ENCODE peak calls at places on chromosome 12, in eight cellular contexts. One of them, this sample, is unnamed.

GRCh38 chr12:127355061-127355820 is 911.7 kb upstream of the TMEM132C start:
- DNase-seq in activated CD8-positive, alpha-beta T cell treated with anti-CD3 and anti-CD28 coated beads, Interleukin-2, amount 10 ng/mL, durations not matched to agents 7 days and 5 days: no peak
- DNase-seq in RPMI8226: peak; percentile 36
- DNase-seq in GDM1: no peak
- DNase-seq in stimulated activated naive CD8-positive, alpha-beta T cell treated with anti-CD3 and anti-CD28 coated beads, Interleukin-15, amount 100 ng/mL, for 72 hours: no peak
- DNase-seq in CD8-positive, alpha-beta T cell: no peak
- DNase-seq in K562: peak; percentile 52
- DNase-seq in AG08396: peak; percentile 57
- DNase-seq in this sample: no peak

GRCh38 chr12:83954939-83955601 is 957.5 kb downstream of the SLC6A15 start:
- DNase-seq in stimulated activated naive CD8-positive, alpha-beta T cell treated with anti-CD3 and anti-CD28 coated beads, Interleukin-15, amount 100 ng/mL, for 72 hours: no peak
- DNase-seq in RPMI8226: peak; percentile 23
- DNase-seq in activated CD8-positive, alpha-beta T cell treated with anti-CD3 and anti-CD28 coated beads, Interleukin-2, amount 10 ng/mL, durations not matched to agents 7 days and 5 days: no peak
- DNase-seq in GDM1: no peak
- DNase-seq in K562: no peak
- DNase-seq in AG08396: no peak
- DNase-seq in CD8-positive, alpha-beta T cell: no peak
- DNase-seq in this sample: no peak

GRCh38 chr12:4859478-4860210 is 50.1 kb upstream of the KCNA1 start:
- DNase-seq in AG08396: no peak
- DNase-seq in GDM1: no peak
- DNase-seq in stimulated activated naive CD8-positive, alpha-beta T cell treated with anti-CD3 and anti-CD28 coated beads, Interleukin-15, amount 100 ng/mL, for 72 hours: no peak
- DNase-seq in K562: no peak
- DNase-seq in CD8-positive, alpha-beta T cell: no peak
- DNase-seq in activated CD8-positive, alpha-beta T cell treated with anti-CD3 and anti-CD28 coated beads, Interleukin-2, amount 10 ng/mL, durations not matched to agents 7 days and 5 days: no peak
- DNase-seq in RPMI8226: peak; percentile 18
- DNase-seq in this sample: no peak

GRCh38 chr12:53564276-53564675 is 57.0 kb upstream of the NPFF start:
- DNase-seq in AG08396: no peak
- DNase-seq in K562: no peak
- DNase-seq in activated CD8-positive, alpha-beta T cell treated with anti-CD3 and anti-CD28 coated beads, Interleukin-2, amount 10 ng/mL, durations not matched to agents 7 days and 5 days: no peak
- DNase-seq in CD8-positive, alpha-beta T cell: no peak
- DNase-seq in stimulated activated naive CD8-positive, alpha-beta T cell treated with anti-CD3 and anti-CD28 coated beads, Interleukin-15, amount 100 ng/mL, for 72 hours: no peak
- DNase-seq in GDM1: no peak
- DNase-seq in RPMI8226: no peak
- DNase-seq in this sample: peak; percentile 39

GRCh38 chr12:124381454-124382207 is 86.7 kb downstream of the RFLNA start:
- DNase-seq in activated CD8-positive, alpha-beta T cell treated with anti-CD3 and anti-CD28 coated beads, Interleukin-2, amount 10 ng/mL, durations not matched to agents 7 days and 5 days: no peak
- DNase-seq in AG08396: peak; percentile 78
- DNase-seq in GDM1: no peak
- DNase-seq in stimulated activated naive CD8-positive, alpha-beta T cell treated with anti-CD3 and anti-CD28 coated beads, Interleukin-15, amount 100 ng/mL, for 72 hours: no peak
- DNase-seq in RPMI8226: no peak
- DNase-seq in CD8-positive, alpha-beta T cell: no peak
- DNase-seq in K562: no peak
- DNase-seq in this sample: no peak

GRCh38 chr12:49885663-49886461 is 17.8 kb downstream of the FAIM2 start:
- DNase-seq in AG08396: no peak
- DNase-seq in RPMI8226: no peak
- DNase-seq in activated CD8-positive, alpha-beta T cell treated with anti-CD3 and anti-CD28 coated beads, Interleukin-2, amount 10 ng/mL, durations not matched to agents 7 days and 5 days: no peak
- DNase-seq in stimulated activated naive CD8-positive, alpha-beta T cell treated with anti-CD3 and anti-CD28 coated beads, Interleukin-15, amount 100 ng/mL, for 72 hours: no peak
- DNase-seq in CD8-positive, alpha-beta T cell: no peak
- DNase-seq in K562: no peak
- DNase-seq in GDM1: no peak
- DNase-seq in this sample: no peak

GRCh38 chr12:69467400-69467799 is 2.8 kb upstream of the FRS2 start:
- DNase-seq in stimulated activated naive CD8-positive, alpha-beta T cell treated with anti-CD3 and anti-CD28 coated beads, Interleukin-15, amount 100 ng/mL, for 72 hours: no peak
- DNase-seq in AG08396: no peak
- DNase-seq in RPMI8226: no peak
- DNase-seq in K562: no peak
- DNase-seq in GDM1: no peak
- DNase-seq in activated CD8-positive, alpha-beta T cell treated with anti-CD3 and anti-CD28 coated beads, Interleukin-2, amount 10 ng/mL, durations not matched to agents 7 days and 5 days: no peak
- DNase-seq in CD8-positive, alpha-beta T cell: no peak
- DNase-seq in this sample: no peak

GRCh38 chr12:107385518-107385917 is 292.2 kb upstream of the CRY1 start:
- DNase-seq in activated CD8-positive, alpha-beta T cell treated with anti-CD3 and anti-CD28 coated beads, Interleukin-2, amount 10 ng/mL, durations not matched to agents 7 days and 5 days: no peak
- DNase-seq in GDM1: no peak
- DNase-seq in K562: no peak
- DNase-seq in AG08396: no peak
- DNase-seq in RPMI8226: no peak
- DNase-seq in stimulated activated naive CD8-positive, alpha-beta T cell treated with anti-CD3 and anti-CD28 coated beads, Interleukin-15, amount 100 ng/mL, for 72 hours: no peak
- DNase-seq in CD8-positive, alpha-beta T cell: no peak
- DNase-seq in this sample: no peak

GRCh38 chr12:74752196-74752595 is 214.6 kb downstream of the ATXN7L3B start:
- DNase-seq in AG08396: no peak
- DNase-seq in RPMI8226: no peak
- DNase-seq in CD8-positive, alpha-beta T cell: no peak
- DNase-seq in activated CD8-positive, alpha-beta T cell treated with anti-CD3 and anti-CD28 coated beads, Interleukin-2, amount 10 ng/mL, durations not matched to agents 7 days and 5 days: no peak
- DNase-seq in K562: no peak
- DNase-seq in GDM1: no peak
- DNase-seq in stimulated activated naive CD8-positive, alpha-beta T cell treated with anti-CD3 and anti-CD28 coated beads, Interleukin-15, amount 100 ng/mL, for 72 hours: no peak
- DNase-seq in this sample: no peak

GRCh38 chr12:69189378-69189978 is 49.9 kb upstream of the CPSF6 start:
- DNase-seq in AG08396: no peak
- DNase-seq in K562: no peak
- DNase-seq in stimulated activated naive CD8-positive, alpha-beta T cell treated with anti-CD3 and anti-CD28 coated beads, Interleukin-15, amount 100 ng/mL, for 72 hours: no peak
- DNase-seq in CD8-positive, alpha-beta T cell: no peak
- DNase-seq in RPMI8226: no peak
- DNase-seq in GDM1: no peak
- DNase-seq in activated CD8-positive, alpha-beta T cell treated with anti-CD3 and anti-CD28 coated beads, Interleukin-2, amount 10 ng/mL, durations not matched to agents 7 days and 5 days: no peak
- DNase-seq in this sample: no peak